ENCODE peak calls at places on chromosomes 7 and 10, in six cellular contexts. V is brain microvascular endothelial cell, Y is choroid plexus epithelial cell, E is hepatocyte, N is HCT116, C is ovary. M is an unnamed sample.

GRCh38 chr10:77286851-77287250 is 350.8 kb downstream of the KCNMA1 start:
- DNase-seq in V (no peak), Y (no peak), E (no peak), N (no peak), C (no peak), M (no peak)

GRCh38 chr10:92327445-92328433 is 36.8 kb downstream of the MARCHF5 start:
- DNase-seq in V (no peak), Y (no peak), E (no peak), N (no peak), C (no peak), M (no peak)

GRCh38 chr10:86234553-86235270 is 131.9 kb downstream of the GRID1 start:
- DNase-seq in V (no peak), Y (no peak), E (no peak), N (no peak), C (no peak), M (peak)

GRCh38 chr7:124171068-124171467 is 138.2 kb upstream of the TMEM229A start:
- DNase-seq in V (peak), Y (peak), E (peak), N (peak), C (no peak), M (peak)

GRCh38 chr10:84176836-84177474 is 3.4 kb downstream of the GPR15LG start:
- DNase-seq in V (no peak), Y (no peak), E (no peak), N (no peak), C (no peak), M (no peak)

GRCh38 chr10:93463723-93464511 is 18.2 kb downstream of the MYOF start:
- DNase-seq in V (no peak), Y (peak), E (no peak), N (no peak), C (no peak), M (peak)

GRCh38 chr10:103062854-103063642 is 130.0 kb downstream of the NT5C2 start:
- DNase-seq in V (no peak), Y (no peak), E (no peak), N (no peak), C (no peak), M (no peak)

GRCh38 chr7:94149776-94150545 is 145.8 kb upstream of the BET1 start:
- DNase-seq in V (no peak), Y (no peak), E (no peak), N (no peak), C (no peak), M (no peak)

GRCh38 chr7:31019509-31019908 is 32.6 kb upstream of the ADCYAP1R1 start:
- DNase-seq in V (no peak), Y (no peak), E (no peak), N (no peak), C (no peak), M (no peak)

GRCh38 chr10:27744478-27745379 is 890 bp downstream of the MKX start:
- DNase-seq in V (no peak), Y (no peak), E (peak), N (no peak), C (peak), M (peak)

GRCh38 chr7:41693150-41693997 is 9.5 kb downstream of the INHBA start:
- DNase-seq in V (no peak), Y (peak), E (peak), N (no peak), C (no peak), M (no peak)

GRCh38 chr7:67301667-67302066 is 305.0 kb downstream of the TYW1 start:
- DNase-seq in V (no peak), Y (peak), E (no peak), N (no peak), C (no peak), M (no peak)

GRCh38 chr7:67302113-67303039 is 305.7 kb downstream of the TYW1 start:
- DNase-seq in V (peak), Y (peak), E (peak), N (peak), C (peak), M (peak)
- TF ChIP-seq CTCF in V (peak), Y (peak), E (peak), N (no peak), C (peak), M (peak)

GRCh38 chr7:72435366-72435765 is 23.2 kb upstream of the CALN1 start:
- DNase-seq in V (no peak), Y (no peak), E (peak), N (no peak), C (no peak), M (no peak)
- H3K4me3 ChIP-seq in V (no peak), Y (no peak), E (no peak), N (no peak), C (no peak), M (no peak)

GRCh38 chr10:61787170-61787569 is 114.3 kb upstream of the ARID5B start:
- DNase-seq in V (no peak), Y (no peak), E (no peak), N (no peak), C (no peak), M (no peak)
- TF ChIP-seq CTCF in V (no peak), Y (no peak), E (no peak), N (no peak), C (no peak), M (no peak)

DNA sequence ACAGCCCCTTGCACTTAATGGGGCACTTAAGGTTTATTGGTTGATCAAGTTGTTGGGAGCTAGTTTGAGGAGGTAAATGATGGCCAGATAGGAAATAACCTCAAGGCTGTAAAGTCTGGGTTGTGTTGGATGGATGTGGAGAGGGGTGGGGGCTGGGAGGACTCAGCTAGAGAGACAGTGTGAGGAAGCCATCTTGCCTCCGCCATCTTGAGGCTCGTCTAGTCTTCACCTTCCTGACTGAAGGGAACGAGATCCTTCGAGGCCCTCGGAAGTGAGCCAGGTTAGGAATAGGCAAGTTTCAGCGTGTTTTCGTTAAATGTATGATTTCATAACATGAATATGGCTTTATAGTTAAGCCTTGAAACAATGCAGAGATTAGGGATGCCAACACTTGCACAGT is 5.5 kb downstream of the GALNT17 start:
- DNase-seq in V (no peak), Y (no peak), E (no peak), N (no peak), C (no peak), M (no peak)
- H3K4me3 ChIP-seq in V (no peak), Y (no peak), E (no peak), N (no peak), C (no peak), M (no peak)

GRCh38 chr7:6271091-6271658 is 1.2 kb downstream of the CYTH3 start:
- DNase-seq in V (no peak), Y (peak), E (peak), N (no peak), C (peak), M (peak)
- TF ChIP-seq CTCF in V (peak), Y (peak), E (peak), N (no peak), C (peak), M (peak)

DNA sequence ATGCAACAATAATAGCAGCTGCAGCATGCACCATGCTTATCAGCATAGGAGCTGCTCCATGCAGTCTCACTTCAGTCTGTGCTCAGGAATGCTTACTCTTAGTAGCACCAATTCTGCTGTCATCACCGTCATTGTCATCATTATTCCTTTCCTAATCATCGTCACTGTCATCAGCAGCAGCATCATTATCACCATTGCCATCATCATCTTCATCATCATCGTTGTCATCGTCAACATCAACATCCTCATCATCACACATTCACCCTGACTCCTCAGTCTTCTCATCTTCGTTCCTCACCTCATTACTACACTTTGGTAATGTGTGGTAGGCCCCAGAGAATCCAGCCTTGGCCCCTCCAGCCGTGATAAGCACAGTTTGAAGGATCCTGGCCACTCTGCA is 545.0 kb downstream of the TNS3 start:
- DNase-seq in V (no peak), Y (no peak), E (no peak), N (no peak), C (no peak), M (no peak)
- H3K4me3 ChIP-seq in V (no peak), Y (no peak), E (no peak), N (no peak), C (no peak), M (no peak)

GRCh38 chr7:110446658-110447057 is 644.3 kb upstream of the LRRN3 start:
- DNase-seq in V (no peak), Y (no peak), E (no peak), N (no peak), C (no peak), M (no peak)

DNA sequence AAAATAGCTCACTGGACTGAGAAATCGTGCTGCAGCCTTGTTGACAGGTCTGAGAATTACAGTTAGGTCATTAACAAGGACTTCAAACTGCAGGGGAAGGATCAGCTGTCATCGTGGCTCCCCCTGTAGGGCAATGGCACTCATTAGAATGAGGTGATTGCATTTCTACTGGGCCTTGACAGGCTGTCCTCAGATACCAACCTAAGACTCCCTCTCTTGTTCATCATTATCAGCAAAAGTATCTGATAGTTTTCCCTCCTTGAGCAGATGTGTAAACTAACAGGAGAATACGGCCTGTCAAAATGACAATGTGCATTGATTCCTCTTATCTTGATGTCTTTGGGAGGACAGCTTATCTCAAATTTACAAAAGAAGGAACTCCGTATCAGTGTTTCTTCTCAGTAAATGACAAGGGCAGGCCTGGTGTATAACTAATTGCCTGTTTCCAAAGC is 648.5 kb upstream of the LRRN3 start:
- DNase-seq in V (peak), Y (peak), E (peak), N (peak), C (no peak), M (no peak)
- TF ChIP-seq CTCF in V (peak), Y (peak), E (peak), N (peak), C (no peak), M (no peak)

DNA sequence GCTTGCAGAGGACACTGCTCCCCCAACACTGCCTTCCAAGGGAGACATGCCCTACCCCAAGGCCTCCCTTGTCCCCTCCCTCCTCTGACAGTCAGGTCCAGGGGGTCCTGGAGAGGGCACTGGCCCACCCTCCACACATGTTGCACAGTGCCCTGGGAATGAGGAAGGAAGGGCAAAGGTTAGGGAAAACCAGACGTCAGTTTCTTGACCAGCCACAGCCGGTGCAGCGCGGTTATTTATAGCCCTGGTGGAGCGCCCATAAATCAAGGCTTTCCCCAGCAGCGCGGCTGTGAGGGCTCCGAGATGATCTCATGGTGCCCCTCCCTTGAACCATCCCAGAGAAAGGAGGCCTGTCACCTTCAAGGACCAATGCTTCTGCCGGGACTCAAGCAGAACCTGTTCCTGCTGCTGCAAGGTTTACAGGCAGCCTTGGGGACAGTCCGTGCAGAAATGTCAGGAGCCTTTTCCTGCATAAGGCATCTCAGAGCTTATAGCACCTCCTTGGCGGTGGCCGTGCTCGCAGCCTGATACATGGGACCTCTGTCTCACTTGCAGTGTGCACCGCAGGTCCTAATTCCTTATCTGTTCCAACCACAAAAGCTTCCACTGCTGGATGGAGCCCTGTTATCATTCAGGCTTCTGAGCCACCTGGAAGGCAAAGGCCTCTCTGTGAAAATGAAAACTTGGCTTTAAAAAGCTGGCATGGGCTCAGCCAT is 127.3 kb downstream of the LHPP start:
- DNase-seq in V (no peak), Y (peak), E (peak), N (no peak), C (peak), M (no peak)
- H3K4me3 ChIP-seq in V (no peak), Y (no peak), E (no peak), N (no peak), C (no peak), M (no peak)

GRCh38 chr10:113965683-113966082 is 78.0 kb upstream of the ADRB1 start:
- DNase-seq in V (no peak), Y (no peak), E (no peak), N (no peak), C (no peak), M (no peak)
- TF ChIP-seq CTCF in V (no peak), Y (no peak), E (no peak), N (no peak), C (no peak), M (no peak)

GRCh38 chr10:114766470-114766869 is 55.1 kb upstream of the FHIP2A start:
- DNase-seq in V (no peak), Y (no peak), E (peak), N (no peak), C (no peak), M (no peak)

GRCh38 chr10:114767101-114767588 is 54.4 kb upstream of the FHIP2A start:
- DNase-seq in V (peak), Y (peak), E (no peak), N (no peak), C (no peak), M (peak)

GRCh38 chr10:114767589-114768393 is 53.8 kb upstream of the FHIP2A start:
- DNase-seq in V (no peak), Y (no peak), E (peak), N (no peak), C (peak), M (no peak)

GRCh38 chr10:114770009-114770408 is 51.6 kb upstream of the FHIP2A start:
- DNase-seq in V (no peak), Y (no peak), E (no peak), N (no peak), C (no peak), M (no peak)

DNA sequence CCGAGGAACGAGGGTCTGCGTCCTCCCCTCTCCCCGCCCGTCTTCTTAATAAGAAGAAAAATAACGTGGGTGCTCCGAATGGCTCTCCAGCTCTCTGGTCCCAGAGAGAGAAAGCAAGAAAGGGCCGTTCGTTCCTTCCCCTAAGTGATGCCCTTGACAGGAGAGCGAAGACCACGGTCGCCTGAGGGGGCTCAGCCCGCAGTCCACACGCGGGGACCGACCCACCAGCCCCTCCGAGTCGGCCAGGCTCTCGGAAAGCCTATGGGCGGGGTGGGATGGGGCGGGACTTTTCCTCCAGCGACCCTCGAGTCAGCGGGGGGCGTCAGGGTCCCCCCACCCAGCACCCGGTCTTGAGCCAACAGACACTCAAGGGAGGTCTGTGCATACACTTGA is 53.2 kb upstream of the FHIP2A start:
- DNase-seq in V (no peak), Y (peak), E (no peak), N (no peak), C (no peak), M (no peak)
- H3K4me3 ChIP-seq in V (peak), Y (peak), E (peak), N (peak), C (peak), M (peak)

M was measured in AG10803.